ENCODE peak calls at places on chromosomes 11 and 22, in six cellular contexts. J is AG10803; A is stimulated activated CD4-positive, alpha-beta T cell treated with anti-CD3 and anti-CD28 coated beads, Interleukin-4, amount 100 ng/mL, for 24 hours; D is mucosa of gallbladder; B is activated naive CD4-positive, alpha-beta T cell; H is CD8-positive, alpha-beta memory T cell. P is an unnamed sample.

GRCh38 chr11:69848196-69848595 is 29.0 kb upstream of the FGF3 start:
- DNase-seq in J (no peak), A (no peak), D (no peak), B (no peak), H (no peak), P (no peak)

GRCh38 chr11:112962854-112963367 is 1.7 kb downstream of the NCAM1 start:
- DNase-seq in J (peak), A (no peak), D (peak), B (no peak), H (no peak), P (peak)

GRCh38 chr11:47147250-47147649 is 29.4 kb downstream of the ARFGAP2 start:
- DNase-seq in J (no peak), A (no peak), D (no peak), B (no peak), H (no peak), P (no peak)

GRCh38 chr22:46545041-46545796 is 7.8 kb upstream of the CELSR1 start:
- DNase-seq in J (no peak), A (no peak), D (no peak), B (no peak), H (no peak), P (no peak)

GRCh38 chr11:130462931-130463330 is 14.5 kb downstream of the ADAMTS15 start:
- DNase-seq in J (no peak), A (no peak), D (no peak), B (no peak), H (no peak), P (no peak)

GRCh38 chr11:59769828-59770227 is 14.7 kb downstream of the STX3 start:
- DNase-seq in J (no peak), A (no peak), D (no peak), B (no peak), H (no peak), P (no peak)

GRCh38 chr22:20298803-20299735 is 20.8 kb downstream of the DGCR6L start:
- DNase-seq in J (peak), A (peak), D (peak), B (peak), H (peak), P (peak)

GRCh38 chr11:82701847-82702520 is 31.7 kb downstream of the FAM181B start:
- DNase-seq in J (peak), A (no peak), D (no peak), B (no peak), H (no peak), P (no peak)

GRCh38 chr11:72773291-72773690 is 20.6 kb downstream of the STARD10 start:
- DNase-seq in J (peak), A (no peak), D (no peak), B (no peak), H (no peak), P (no peak)

GRCh38 chr11:96036863-96037262 is 113.0 kb upstream of the MTMR2 start:
- DNase-seq in J (no peak), A (no peak), D (no peak), B (no peak), H (no peak), P (no peak)

GRCh38 chr22:36860017-36860416 is 789 bp upstream of the NCF4 start:
- DNase-seq in J (no peak), A (no peak), D (no peak), B (no peak), H (no peak), P (no peak)

GRCh38 chr11:86116386-86116726 is 47.5 kb upstream of the PICALM start:
- DNase-seq in J (peak), A (peak), D (no peak), B (no peak), H (peak), P (no peak)

GRCh38 chr22:38317237-38317994 is at the start of gene CSNK1E:
- DNase-seq in J (peak), A (peak), D (peak), B (peak), H (peak), P (peak)

GRCh38 chr11:132728026-132728425 is 804.3 kb downstream of the OPCML start:
- DNase-seq in J (no peak), A (no peak), D (no peak), B (no peak), H (no peak), P (no peak)

GRCh38 chr11:95154514-95154913 is 64.9 kb downstream of the ENDOD1 start:
- DNase-seq in J (peak), A (peak), D (peak), B (peak), H (peak), P (no peak)

P was measured in natural killer cell.